ENCODE peak calls at places on chromosomes 7 and 10, in four cellular contexts. N, F, T and D are unnamed samples.

GRCh38 chr7:77791336-77791735 is 6.9 kb downstream of the TMEM60 start:
- DNase-seq in F (peak), N (no peak), T (no peak), D (no peak)

GRCh38 chr7:111678986-111679385 is 116.7 kb upstream of the IMMP2L start:
- DNase-seq in T (no peak), F (no peak), N (no peak), D (no peak)

GRCh38 chr7:25028370-25028971 is 48.5 kb upstream of the OSBPL3 start:
- DNase-seq in N (no peak), F (peak), T (no peak), D (no peak)

GRCh38 chr10:34522542-34522941 is 292.6 kb downstream of the PARD3 start:
- DNase-seq in N (no peak), F (peak), T (no peak), D (no peak)

GRCh38 chr10:132783165-132783736 is 2.7 kb downstream of the NKX6-2 start:
- DNase-seq in T (no peak), F (no peak), N (no peak), D (no peak)

GRCh38 chr7:159097661-159098423 is 46.8 kb downstream of the VIPR2 start:
- DNase-seq in T (peak), N (no peak), F (no peak), D (peak)

GRCh38 chr7:85833071-85833470 is 646.2 kb upstream of the SEMA3D start:
- DNase-seq in T (no peak), F (no peak), N (no peak), D (no peak)

GRCh38 chr10:34080485-34081346 is 734.4 kb downstream of the PARD3 start:
- DNase-seq in N (no peak), F (no peak), T (no peak), D (peak)

GRCh38 chr7:31688990-31689389 is 2.0 kb downstream of the PPP1R17 start:
- DNase-seq in T (no peak), N (no peak), F (no peak), D (no peak)

GRCh38 chr7:103695496-103695895 is 249.5 kb upstream of the SLC26A5 start:
- DNase-seq in N (no peak), F (no peak), T (no peak), D (no peak)

GRCh38 chr7:21828846-21829245 is 116.9 kb downstream of the CDCA7L start:
- DNase-seq in T (no peak), F (no peak), N (no peak), D (no peak)

GRCh38 chr10:89281606-89282395 is 20.0 kb upstream of the IFIT2 start:
- DNase-seq in F (no peak), T (no peak), N (no peak), D (no peak)

GRCh38 chr7:30968747-30969603 is 5.2 kb downstream of the GHRHR start:
- DNase-seq in F (no peak), N (no peak), T (no peak), D (no peak)

GRCh38 chr10:19638173-19638872 is 177.9 kb upstream of the PLXDC2 start:
- DNase-seq in F (peak), T (no peak), N (peak), D (no peak)

GRCh38 chr10:9069136-9069535 is 1014.6 kb downstream of the GATA3 start:
- DNase-seq in F (peak), T (no peak), N (no peak), D (no peak)

GRCh38 chr7:110771717-110772116 is 319.2 kb upstream of the LRRN3 start:
- DNase-seq in F (no peak), N (no peak), T (no peak), D (no peak)

GRCh38 chr7:38317457-38318037 is 44.1 kb upstream of the TARP start:
- DNase-seq in N (no peak), T (no peak), F (no peak), D (no peak)

GRCh38 chr10:127325506-127325905 is 129.1 kb upstream of the INSYN2A start:
- DNase-seq in N (no peak), T (no peak), F (no peak), D (no peak)

GRCh38 chr7:130650616-130651015 is 17.9 kb downstream of the COPG2 start:
- DNase-seq in N (no peak), T (no peak), F (no peak), D (no peak)

GRCh38 chr10:61835909-61836232 is 65.6 kb upstream of the ARID5B start:
- DNase-seq in N (no peak), F (no peak), T (no peak), D (no peak)

GRCh38 chr7:103048833-103049232 is 25.8 kb downstream of the FBXL13 start:
- DNase-seq in T (no peak), F (peak), N (no peak), D (no peak)

GRCh38 chr10:85926986-85927385 is 439.6 kb downstream of the GRID1 start:
- DNase-seq in N (no peak), T (no peak), F (no peak), D (no peak)

GRCh38 chr7:135843214-135843613 is 94.6 kb upstream of the FAM180A start:
- DNase-seq in F (no peak), T (no peak), N (no peak), D (no peak)

GRCh38 chr7:18580945-18581344 is 85.4 kb downstream of the HDAC9 start:
- DNase-seq in N (no peak), F (no peak), T (no peak), D (no peak)

GRCh38 chr7:115319536-115319935 is 397.6 kb downstream of the MDFIC start:
- DNase-seq in T (no peak), F (no peak), N (no peak), D (no peak)

GRCh38 chr7:95577137-95577536 is 19.2 kb downstream of the PDK4 start:
- DNase-seq in N (no peak), T (no peak), F (no peak), D (no peak)

GRCh38 chr7:35718047-35718446 is 23.1 kb upstream of the HERPUD2 start:
- DNase-seq in T (no peak), F (no peak), N (no peak), D (no peak)

GRCh38 chr7:101901661-101902491 is 84.5 kb downstream of the CUX1 start:
- DNase-seq in F (no peak), T (no peak), N (no peak), D (no peak)

GRCh38 chr7:38554586-38554985 is 76.6 kb downstream of the AMPH start:
- DNase-seq in T (no peak), F (no peak), N (no peak), D (no peak)

GRCh38 chr7:155870334-155871180 is 58.3 kb upstream of the SHH start:
- DNase-seq in F (no peak), N (no peak), T (peak), D (no peak)

DNA sequence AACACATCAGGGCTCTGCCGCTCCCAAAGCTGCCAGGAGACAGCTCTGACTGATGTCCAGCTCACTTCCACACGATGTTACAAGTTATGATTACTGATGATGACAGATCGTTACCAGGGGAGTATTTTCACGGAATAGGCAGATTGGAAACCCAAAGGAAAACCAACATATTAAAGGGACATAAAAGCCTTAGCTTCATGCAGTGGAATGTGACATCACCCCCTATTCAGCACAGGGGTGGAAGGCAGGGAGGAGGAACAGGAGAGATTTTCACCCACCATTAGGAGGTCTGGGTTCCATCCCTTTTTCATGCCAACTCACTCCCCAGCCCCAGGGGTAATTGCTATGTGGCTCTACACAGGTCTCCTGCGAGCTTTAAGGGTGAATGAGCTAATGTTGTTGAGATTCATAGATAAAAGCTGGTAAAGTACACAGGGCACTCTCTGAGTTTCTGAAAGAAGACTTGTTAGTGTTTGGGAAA is 81.8 kb downstream of the LYZL1 start:
- DNase-seq in T (no peak), F (no peak), N (no peak), D (no peak)
- TF ChIP-seq EP300 in T (no peak), F (no peak), N (no peak), D (no peak)

GRCh38 chr10:125101581-125101980 is 58.8 kb downstream of the CTBP2 start:
- DNase-seq in N (no peak), T (peak), F (no peak), D (peak)
- TF ChIP-seq POLR2A in N (no peak), T (no peak), F (no peak), D (no peak)

GRCh38 chr10:16640153-16640552 is 118.5 kb upstream of the C1QL3 start:
- DNase-seq in F (no peak), N (no peak), T (no peak), D (no peak)
- TF ChIP-seq EP300 in F (no peak), N (no peak), T (no peak), D (no peak)

GRCh38 chr7:55964261-55964801 is at the start of gene NIPSNAP2:
- DNase-seq in F (peak), N (no peak), T (peak), D (peak)
- TF ChIP-seq POLR2A in F (peak), N (peak), T (no peak), D (no peak)

DNA sequence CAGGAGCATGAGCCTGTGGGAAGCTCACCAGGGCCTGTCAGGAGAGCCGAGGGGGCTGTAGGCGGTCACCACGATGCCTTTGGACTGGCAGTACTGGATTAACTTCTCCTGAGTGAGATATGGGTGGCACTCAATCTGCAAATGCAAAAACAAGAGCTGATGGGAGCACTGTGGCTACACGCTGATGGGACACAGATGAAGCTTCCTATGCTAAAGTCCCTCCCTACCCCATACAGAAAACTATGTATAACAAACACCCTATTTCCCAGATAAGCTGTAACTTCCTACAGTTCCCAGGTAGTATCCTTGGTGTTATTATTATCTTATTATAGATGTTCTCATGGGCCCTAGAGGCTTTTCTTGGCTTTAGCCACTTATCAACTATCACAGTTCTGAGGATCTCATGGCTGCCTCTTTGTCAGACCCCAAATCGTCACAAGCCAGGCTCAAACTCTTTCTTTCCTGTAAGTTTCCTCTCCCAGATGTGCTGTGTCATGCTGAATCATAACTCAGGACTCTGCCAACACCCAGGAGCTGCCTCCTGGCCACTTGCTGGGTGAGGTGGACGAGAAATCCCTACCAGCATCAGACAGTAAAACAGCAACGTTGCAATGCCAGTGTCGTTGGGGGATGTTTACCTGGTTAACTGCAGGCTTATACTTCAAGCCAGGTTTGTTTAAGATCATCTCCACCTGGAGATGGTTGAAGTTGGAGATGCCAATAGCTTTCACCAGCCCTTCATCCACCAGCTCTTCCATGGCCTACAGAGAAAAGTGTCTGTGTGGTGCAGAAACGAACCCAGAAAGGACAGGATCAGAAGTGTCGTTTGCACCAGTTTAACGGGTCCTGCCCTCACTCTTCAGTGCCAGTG is 10.3 kb downstream of the AKR1B1 start:
- DNase-seq in N (no peak), T (no peak), F (peak), D (no peak)
- TF ChIP-seq EP300 in N (no peak), T (no peak), F (peak), D (no peak)

DNA sequence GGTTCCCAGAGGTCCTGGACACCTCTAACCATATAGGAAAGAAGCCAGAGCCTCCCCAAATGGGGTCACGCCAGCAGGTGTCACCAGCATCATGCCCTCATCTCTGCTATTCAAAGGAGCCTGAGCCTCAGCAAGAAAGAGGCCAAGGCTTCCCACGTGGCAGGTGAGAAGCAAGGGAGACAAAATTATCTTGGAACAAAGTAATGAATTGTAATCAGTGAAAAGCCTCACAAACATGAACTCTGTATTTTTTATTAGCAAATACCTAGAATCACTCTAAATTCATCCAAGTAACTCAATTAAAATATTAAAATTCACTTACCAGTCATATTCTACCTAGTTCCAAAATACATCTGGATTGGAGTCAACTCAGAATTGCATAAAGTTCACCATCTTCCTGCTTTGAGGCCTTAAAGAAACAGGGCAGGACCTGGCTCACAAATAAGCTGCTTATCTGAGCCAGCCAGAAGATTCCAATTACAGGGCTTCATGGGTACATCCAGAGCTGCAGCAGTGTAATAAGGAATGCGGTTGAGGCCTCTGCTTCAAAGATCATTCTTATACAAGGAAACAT is 68.7 kb downstream of the SGMS1 start:
- DNase-seq in F (no peak), N (no peak), T (no peak), D (no peak)
- TF ChIP-seq POLR2A in F (no peak), N (no peak), T (no peak), D (no peak)

DNA sequence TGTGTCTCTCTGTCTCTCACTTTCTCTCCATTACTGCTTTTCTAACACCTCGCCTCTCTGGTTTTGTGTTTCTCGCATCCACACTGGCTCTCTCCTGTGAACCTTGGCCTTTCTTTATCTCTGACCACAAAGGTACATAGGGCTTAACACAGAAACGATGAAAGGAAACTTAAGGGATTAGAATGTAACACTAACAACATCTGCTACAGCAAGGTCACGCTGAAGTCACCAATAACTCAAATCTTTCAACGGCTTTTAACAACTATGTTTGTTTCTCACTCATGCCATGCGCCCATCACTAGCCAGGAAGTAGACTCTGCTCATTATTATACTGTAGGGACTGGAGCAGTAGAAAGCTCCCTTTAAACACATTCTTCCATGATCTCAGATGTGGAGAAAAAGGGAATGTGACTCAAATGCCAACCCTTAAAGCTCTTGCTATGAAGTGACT is 9.3 kb upstream of the OR6V1 start:
- DNase-seq in N (no peak), T (no peak), F (no peak), D (no peak)
- TF ChIP-seq EP300 in N (no peak), T (no peak), F (no peak), D (no peak)

GRCh38 chr7:923108-924041 is 31.1 kb downstream of the ADAP1 start:
- DNase-seq in T (peak), F (no peak), N (peak), D (peak)
- TF ChIP-seq POLR2A in T (no peak), F (no peak), N (no peak), D (no peak)